ENCODE peak calls at places on chromosomes 16 and 17, in five cellular contexts. K, N, D, H and B are unnamed samples.

GRCh38 chr17:1058423-1059130 is 61.6 kb downstream of the TIMM22 start:
- DNase-seq in K (no peak), H (peak; percentile 40), D (peak; percentile 54), N (no peak), B (no peak)

GRCh38 chr17:50196036-50196435 is 5.4 kb downstream of the COL1A1 start:
- DNase-seq in N (no peak), K (no peak), H (peak; percentile 57), D (no peak), B (no peak)

GRCh38 chr17:75430159-75430748 is 24.8 kb upstream of the GRB2 start:
- DNase-seq in N (no peak), H (peak; percentile 97), K (no peak), D (peak; percentile 85), B (no peak)

GRCh38 chr17:40061532-40062038 is 1.2 kb upstream of the THRA start:
- DNase-seq in H (no peak), K (no peak), N (no peak), D (no peak), B (no peak)

GRCh38 chr16:82715833-82716232 is 89.1 kb downstream of the CDH13 start:
- DNase-seq in H (peak; percentile 30), N (no peak), K (no peak), D (no peak), B (no peak)

GRCh38 chr17:47368262-47368661 is 44.5 kb downstream of the EFCAB13 start:
- DNase-seq in N (no peak), K (no peak), H (no peak), D (no peak), B (no peak)

GRCh38 chr16:78196527-78196926 is 97.1 kb downstream of the WWOX start:
- DNase-seq in K (no peak), D (no peak), H (no peak), N (no peak), B (no peak)

GRCh38 chr17:3683054-3683511 is 12.9 kb downstream of the P2RX5 start:
- DNase-seq in H (peak; percentile 39), K (peak; percentile 30), D (no peak), N (peak; percentile 57), B (peak; percentile 74)

GRCh38 chr16:86631441-86631840 is 53.1 kb downstream of the FOXL1 start:
- DNase-seq in K (no peak), H (peak; percentile 70), N (no peak), D (peak; percentile 76), B (no peak)

GRCh38 chr16:30051518-30051917 is 14.0 kb upstream of the ALDOA start:
- DNase-seq in N (no peak), D (no peak), K (no peak), H (peak; percentile 86), B (no peak)

GRCh38 chr16:22313141-22313781 is 16.1 kb downstream of the POLR3E start:
- DNase-seq in H (no peak), N (no peak), D (no peak), K (no peak), B (no peak)

GRCh38 chr16:88798772-88799455 is 4.7 kb upstream of the CDT1 start:
- DNase-seq in N (no peak), H (no peak), D (no peak), K (no peak), B (no peak)

GRCh38 chr16:53090591-53091507 is 36.1 kb downstream of the CHD9 start:
- DNase-seq in H (peak; percentile 100), D (no peak), N (no peak), K (no peak), B (no peak)

GRCh38 chr16:76335187-76335974 is 58.2 kb downstream of the CNTNAP4 start:
- DNase-seq in D (no peak), N (no peak), K (no peak), H (no peak), B (no peak)

GRCh38 chr16:35431829-35432663 is 1972.6 kb downstream of the TP53TG3F start:
- DNase-seq in H (no peak), K (no peak), D (no peak), N (no peak), B (no peak)

GRCh38 chr16:48366165-48367093 is 18.8 kb downstream of the SIAH1 start:
- DNase-seq in H (peak; percentile 91), D (peak; percentile 81), N (peak; percentile 62), K (peak; percentile 69), B (peak; percentile 56)

GRCh38 chr17:4369557-4370230 is 3.2 kb upstream of the UBE2G1 start:
- DNase-seq in N (no peak), K (no peak), D (no peak), H (no peak), B (no peak)

GRCh38 chr17:55451203-55451641 is 29.6 kb upstream of the MMD start:
- DNase-seq in N (no peak), H (peak; percentile 70), K (no peak), D (peak; percentile 32), B (no peak)

GRCh38 chr17:29483503-29483902 is 83.3 kb downstream of the ABHD15 start:
- DNase-seq in K (no peak), N (no peak), D (no peak), H (peak; percentile 29), B (no peak)

GRCh38 chr16:69309316-69309715 is 1.8 kb upstream of the VPS4A start:
- DNase-seq in K (no peak), D (no peak), N (no peak), H (no peak), B (no peak)

GRCh38 chr16:80024443-80024842 is 423.9 kb upstream of the MAF start:
- DNase-seq in D (no peak), H (no peak), N (no peak), K (no peak), B (no peak)

GRCh38 chr17:36544049-36544319 is 735 bp upstream of the GGNBP2 start:
- DNase-seq in N (no peak), H (no peak), K (no peak), D (peak; percentile 43), B (peak; percentile 37)

GRCh38 chr17:80924111-80924806 is 67.4 kb upstream of the CHMP6 start:
- DNase-seq in H (no peak), K (no peak), N (no peak), D (no peak), B (no peak)

GRCh38 chr16:86029131-86029741 is 130.3 kb downstream of the IRF8 start:
- DNase-seq in D (no peak), N (no peak), H (peak; percentile 39), K (no peak), B (no peak)

GRCh38 chr16:70551788-70552187 is 28.2 kb downstream of the SF3B3 start:
- DNase-seq in H (no peak), D (no peak), K (no peak), N (no peak), B (no peak)

GRCh38 chr16:79801550-79802090 is 201.1 kb upstream of the MAF start:
- DNase-seq in N (no peak), H (no peak), D (no peak), K (no peak), B (no peak)

GRCh38 chr16:46428108-46429061 is 192.8 kb downstream of the SHCBP1 start:
- DNase-seq in H (no peak), K (no peak), N (no peak), D (no peak), B (no peak)

GRCh38 chr16:21166561-21166961 is 8.1 kb downstream of the LDAF1 start:
- DNase-seq in K (no peak), H (peak; percentile 49), N (no peak), D (no peak), B (no peak)

GRCh38 chr16:29784157-29784556 is 6.1 kb downstream of the ZG16 start:
- DNase-seq in H (no peak), D (no peak), N (no peak), K (no peak), B (no peak)

GRCh38 chr16:87957296-87958069 is 6.2 kb downstream of the BANP start:
- DNase-seq in H (no peak), N (no peak), D (no peak), K (no peak), B (no peak)

GRCh38 chr17:75151893-75152292 is 2.4 kb downstream of the JPT1 start:
- DNase-seq in H (no peak), N (no peak), K (no peak), D (no peak), B (no peak)

GRCh38 chr17:45262516-45263476 is 902 bp upstream of the SPATA32 start:
- DNase-seq in D (no peak), N (no peak), K (no peak), H (peak; percentile 50), B (no peak)

GRCh38 chr16:4891886-4892216 is 44.6 kb downstream of the UBN1 start:
- DNase-seq in D (no peak), K (no peak), H (peak; percentile 15), N (no peak), B (no peak)